ENCODE peak calls at places on chromosomes 12 and 14, in seven cellular contexts. K, J, M, N, P, I and T are unnamed samples.

GRCh38 chr14:72613196-72613974 is 280.5 kb downstream of the DPF3 start:
- DNase-seq in K (peak), J (peak), M (no peak), N (no peak), P (no peak), I (no peak), T (no peak)

GRCh38 chr12:12705833-12706520 is 10.0 kb upstream of the GPR19 start:
- DNase-seq in K (no peak), J (no peak), M (no peak), N (no peak), P (no peak), I (peak), T (no peak)

GRCh38 chr12:57894577-57895292 is 46.6 kb upstream of the ATP23 start:
- DNase-seq in K (peak), J (no peak), M (no peak), N (no peak), P (no peak), I (no peak), T (no peak)

GRCh38 chr12:100114574-100114973 is 28.1 kb downstream of the BLTP3B start:
- DNase-seq in K (no peak), J (no peak), M (no peak), N (no peak), P (no peak), I (no peak), T (no peak)

GRCh38 chr12:113906411-113907200 is 59.5 kb downstream of the RBM19 start:
- DNase-seq in K (no peak), J (no peak), M (no peak), N (no peak), P (no peak), I (no peak), T (no peak)

GRCh38 chr12:81022531-81022930 is 55.3 kb upstream of the ACSS3 start:
- DNase-seq in K (peak), J (peak), M (no peak), N (no peak), P (no peak), I (no peak), T (no peak)

GRCh38 chr14:23827100-23827892 is 126.3 kb upstream of the DHRS4 start:
- DNase-seq in K (no peak), J (no peak), M (no peak), N (no peak), P (no peak), I (no peak), T (no peak)

GRCh38 chr14:67620217-67620789 is 583 bp downstream of the ARG2 start:
- DNase-seq in K (peak), J (no peak), M (no peak), N (no peak), P (peak), I (no peak), T (peak)

GRCh38 chr12:4091001-4091789 is 182.4 kb upstream of the CCND2 start:
- DNase-seq in K (no peak), J (no peak), M (no peak), N (no peak), P (no peak), I (no peak), T (no peak)